ENCODE peak calls at places on chromosomes 3 and 15, in four cellular contexts. F is IMR-90, J is right lobe of liver, L is spleen. Y is an unnamed sample.

GRCh38 chr3:64530434-64531049 is 157.3 kb downstream of the ADAMTS9 start:
- DNase-seq in F (peak; percentile 50), J (peak; percentile 54), L (no peak), Y (peak; percentile 53)

GRCh38 chr3:49711489-49711888 is 8.0 kb downstream of the AMIGO3 start:
- DNase-seq in F (no peak), J (no peak), L (peak; percentile 42), Y (no peak)

GRCh38 chr15:70323111-70323851 is 225.6 kb upstream of the TLE3 start:
- DNase-seq in F (no peak), J (no peak), L (no peak), Y (peak; percentile 79)

GRCh38 chr3:153164009-153164550 is 2.1 kb downstream of the RAP2B start:
- DNase-seq in F (no peak), J (no peak), L (no peak), Y (no peak)

GRCh38 chr3:150020527-150020926 is 49.8 kb upstream of the PFN2 start:
- DNase-seq in F (peak; percentile 76), J (no peak), L (no peak), Y (no peak)

GRCh38 chr3:45986303-45986982 is 9.2 kb downstream of the FYCO1 start:
- DNase-seq in F (peak; percentile 87), J (peak; percentile 89), L (no peak), Y (no peak)

GRCh38 chr15:40398413-40398873 is 7.2 kb upstream of the IVD start:
- DNase-seq in F (no peak), J (no peak), L (peak; percentile 82), Y (no peak)

GRCh38 chr3:189267981-189268613 is 96.3 kb downstream of the TPRG1 start:
- DNase-seq in F (no peak), J (no peak), L (no peak), Y (no peak)

GRCh38 chr3:9149566-9149965 is 99.9 kb downstream of the SRGAP3 start:
- DNase-seq in F (no peak), J (no peak), L (no peak), Y (no peak)

GRCh38 chr3:9884555-9885165 is 4.6 kb upstream of the CIDEC start:
- DNase-seq in F (peak; percentile 84), J (no peak), L (peak; percentile 14), Y (no peak)

GRCh38 chr3:23275814-23276213 is 72.7 kb downstream of the UBE2E2 start:
- DNase-seq in F (no peak), J (no peak), L (no peak), Y (no peak)

GRCh38 chr3:14371573-14372474 is 30.6 kb upstream of the SLC6A6 start:
- DNase-seq in F (peak; percentile 31), J (peak; percentile 63), L (peak; percentile 90), Y (no peak)

GRCh38 chr3:120062474-120062873 is 31.8 kb downstream of the GSK3B start:
- DNase-seq in F (peak; percentile 16), J (no peak), L (no peak), Y (no peak)

GRCh38 chr15:91224750-91225380 is 124.8 kb downstream of the SV2B start:
- DNase-seq in F (peak; percentile 41), J (no peak), L (no peak), Y (peak; percentile 39)

GRCh38 chr15:73965730-73966103 is 26.4 kb downstream of the STOML1 start:
- DNase-seq in F (peak; percentile 70), J (no peak), L (no peak), Y (no peak)

GRCh38 chr15:93570571-93570970 is 481.6 kb upstream of the RGMA start:
- DNase-seq in F (no peak), J (no peak), L (no peak), Y (no peak)

GRCh38 chr15:93563218-93563617 is 474.2 kb upstream of the RGMA start:
- DNase-seq in F (no peak), J (no peak), L (no peak), Y (no peak)

GRCh38 chr15:93562752-93563151 is 473.7 kb upstream of the RGMA start:
- DNase-seq in F (no peak), J (no peak), L (no peak), Y (no peak)

GRCh38 chr15:93566777-93567176 is 477.8 kb upstream of the RGMA start:
- DNase-seq in F (no peak), J (no peak), L (no peak), Y (no peak)
- TF ChIP-seq CTCF in F (no peak), J (no peak), L (no peak), Y (no peak)

DNA sequence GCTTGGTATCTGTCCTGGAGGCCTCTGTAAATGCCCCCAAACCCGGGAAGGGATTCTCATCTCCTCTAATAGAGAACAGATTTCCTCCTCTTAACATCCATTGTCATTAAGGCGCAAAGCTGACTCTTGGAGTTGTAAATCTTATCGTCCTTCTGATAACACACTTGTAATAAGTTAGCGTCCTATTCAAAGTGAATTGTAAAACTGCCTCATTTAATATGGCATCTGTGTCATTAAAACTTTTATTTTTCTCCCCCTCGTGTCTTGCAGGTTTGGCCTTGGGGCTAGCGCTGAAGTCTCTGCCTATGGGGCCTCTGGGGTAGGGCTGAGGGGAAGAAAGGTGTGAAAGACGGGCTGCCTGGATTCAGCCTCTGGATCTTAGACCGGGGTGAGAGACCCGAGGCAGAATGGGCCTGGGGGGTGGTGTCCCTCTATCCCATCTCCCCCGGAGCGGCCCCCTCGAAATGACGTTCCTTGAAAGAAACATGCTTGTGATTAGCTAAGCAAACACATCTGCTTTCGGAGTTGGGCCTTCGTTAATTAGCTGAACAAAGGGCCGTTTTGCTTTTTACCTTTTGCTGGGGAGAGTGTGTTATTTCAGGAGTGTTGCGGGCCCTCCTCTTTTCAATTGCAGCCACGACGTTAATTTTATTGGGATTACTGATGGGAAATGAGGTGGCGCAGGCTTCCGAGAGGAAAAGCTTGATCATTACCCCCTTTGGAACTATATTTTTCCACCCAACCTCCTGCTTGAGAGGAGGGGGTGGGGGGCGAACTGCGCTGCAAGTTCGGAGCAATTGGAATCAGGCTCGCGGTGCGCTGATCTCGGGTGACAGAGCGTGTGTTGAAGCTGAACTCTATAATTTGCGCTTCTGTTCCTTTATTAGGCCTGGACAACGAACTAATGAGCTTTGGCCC is 12.4 kb downstream of the NR2F2 start:
- DNase-seq in F (no peak), J (no peak), L (no peak), Y (no peak)
- H3K4me3 ChIP-seq in F (peak overlapping the region; percentile 46), J (peak overlapping the region; percentile 5), L (peak overlapping the region; percentile 22), Y (no peak overlapping the region)

GRCh38 chr3:53834429-53835095 is 11.7 kb downstream of the CHDH start:
- DNase-seq in F (no peak), J (no peak), L (no peak), Y (no peak)
- TF ChIP-seq CTCF in F (no peak), J (no peak), L (no peak), Y (no peak)

DNA sequence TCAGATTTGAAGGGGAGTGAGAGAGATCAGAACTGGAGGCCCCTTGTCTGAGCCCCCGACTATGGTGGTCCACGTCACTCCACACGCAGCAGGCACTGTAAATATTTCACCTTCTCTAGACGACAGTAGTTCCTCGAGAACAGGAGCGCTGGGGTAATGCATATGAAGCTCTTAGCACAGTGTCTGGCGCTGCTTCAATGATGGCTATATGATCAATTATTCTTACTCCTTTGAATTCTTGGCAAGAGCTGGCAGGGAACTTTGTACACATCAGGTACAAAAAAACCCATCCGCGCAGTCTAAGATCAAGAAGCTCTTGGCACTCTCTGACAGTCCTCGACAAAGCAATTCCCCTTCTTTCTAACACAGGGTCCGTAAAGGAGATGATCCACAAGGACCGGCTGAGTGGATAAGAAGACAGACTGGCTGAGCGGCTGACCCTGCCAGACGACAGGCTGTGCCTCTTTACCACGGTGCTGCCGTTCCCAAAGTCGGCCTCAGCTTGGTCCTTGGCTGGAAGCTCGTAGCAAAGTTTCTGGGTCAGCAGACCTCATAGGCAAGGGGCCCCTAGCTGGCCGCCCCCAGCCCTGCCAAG is 475 bp upstream of the NRROS start:
- DNase-seq in F (no peak), J (no peak), L (no peak), Y (no peak)
- H3K4me3 ChIP-seq in F (no peak overlapping the region), J (peak overlapping the region; percentile 51), L (peak overlapping the region; percentile 70), Y (no peak overlapping the region)

GRCh38 chr3:25474000-25474399 is 45.9 kb downstream of the RARB start:
- DNase-seq in F (no peak), J (no peak), L (no peak), Y (no peak)
- TF ChIP-seq CTCF in F (no peak), J (no peak), L (no peak), Y (no peak)

DNA sequence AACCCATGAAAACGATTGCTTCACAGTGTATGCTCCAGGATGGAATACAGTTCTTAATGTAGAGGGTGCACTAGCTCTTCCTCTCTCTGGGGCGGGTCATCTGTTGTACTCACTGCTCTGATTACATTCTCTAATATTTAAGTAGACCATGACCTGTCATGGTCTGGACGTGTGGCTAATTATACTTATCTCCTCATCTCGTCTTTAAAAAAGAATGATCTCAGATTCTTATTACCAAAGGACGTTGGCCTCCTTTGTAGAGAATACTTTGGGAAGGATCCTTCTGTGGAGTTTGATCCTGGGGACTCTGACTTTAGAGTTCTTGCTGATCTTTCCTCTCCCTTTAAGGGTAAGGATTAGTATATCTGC is 48.4 kb upstream of the TRAK1 start:
- DNase-seq in F (no peak), J (no peak), L (no peak), Y (peak; percentile 42)
- H3K4me3 ChIP-seq in F (no peak overlapping the region), J (no peak overlapping the region), L (no peak overlapping the region), Y (peak overlapping the region; percentile 37)

GRCh38 chr3:127000792-127001191 is 17.9 kb downstream of the PLXNA1 start:
- DNase-seq in F (no peak), J (no peak), L (no peak), Y (no peak)

GRCh38 chr3:127001486-127002194 is 18.7 kb downstream of the PLXNA1 start:
- DNase-seq in F (no peak), J (no peak), L (no peak), Y (no peak)

GRCh38 chr3:127003601-127004280 is 20.8 kb downstream of the PLXNA1 start:
- DNase-seq in F (no peak), J (no peak), L (no peak), Y (no peak)

GRCh38 chr3:127003175-127003555 is 20.2 kb downstream of the PLXNA1 start:
- DNase-seq in F (no peak), J (no peak), L (no peak), Y (no peak)

DNA sequence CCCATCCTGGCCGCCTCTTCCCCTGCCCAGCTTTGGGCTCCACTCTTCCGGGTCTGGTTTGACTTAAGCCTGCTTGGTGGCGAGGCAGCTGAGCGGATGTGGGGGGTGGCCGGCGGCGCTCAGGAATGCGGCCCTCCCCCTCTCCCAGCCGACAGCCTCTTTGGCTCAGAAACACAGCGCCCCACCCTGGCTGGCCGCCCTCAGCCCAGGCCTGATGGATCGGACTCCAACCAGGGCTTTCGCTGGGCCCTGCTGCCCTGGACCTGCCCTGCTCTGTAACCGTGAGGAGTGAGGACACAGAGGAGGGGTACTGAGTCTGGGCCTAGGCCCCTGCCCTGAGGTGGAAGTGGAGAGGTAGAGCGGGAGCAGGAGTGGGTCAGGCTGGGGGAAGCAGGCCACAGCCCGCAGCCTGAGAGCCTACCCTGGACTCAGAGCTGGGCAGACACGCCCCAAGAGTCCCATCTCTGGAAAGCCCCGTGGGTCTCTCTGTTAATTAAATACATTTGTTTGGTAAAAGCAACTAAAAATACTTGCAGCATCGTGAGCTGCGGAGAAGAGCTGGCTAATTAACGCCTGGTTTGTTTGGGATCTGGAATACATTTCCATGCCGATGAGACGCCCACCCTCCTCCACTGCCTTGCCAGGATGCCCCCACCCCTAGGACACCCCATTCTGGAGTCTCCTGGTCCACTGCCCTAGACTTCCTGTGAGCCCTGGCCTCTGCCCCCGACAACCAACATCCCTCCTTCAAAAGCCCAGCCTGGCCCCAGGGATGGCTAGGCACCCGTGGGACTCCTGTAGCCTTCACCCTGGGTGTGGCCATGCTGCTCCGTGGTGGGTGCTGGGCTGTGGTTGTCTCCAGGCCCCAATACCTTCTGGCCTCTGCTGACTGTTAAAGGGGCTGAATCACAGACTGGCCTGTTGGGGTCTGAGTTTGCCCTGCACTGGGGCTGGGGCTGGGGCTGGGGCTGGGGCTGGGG is 19.6 kb downstream of the PLXNA1 start:
- DNase-seq in F (peak; percentile 89), J (peak; percentile 59), L (peak; percentile 86), Y (peak; percentile 90)
- TF ChIP-seq CTCF in F (peak; percentile 69), J (peak; percentile 14), L (peak; percentile 12), Y (peak; percentile 82)